ENCODE peak calls at places on chromosomes 6 and 20, in four cellular contexts. X is heart left ventricle, I is endothelial cell of umbilical vein, F is fibroblast of lung. P is an unnamed sample. For H3K4me1, the result is how much of the 10 kb centered on the place peaks cover.

GRCh38 chr6:125077453-125077852 is 76.1 kb upstream of the TPD52L1 start:
- DNase-seq in I (no peak), X (no peak), F (peak), P (no peak)

GRCh38 chr6:27940766-27941165 is 16.3 kb upstream of the OR2B6 start:
- DNase-seq in X (no peak), F (no peak), I (no peak), P (no peak)

GRCh38 chr20:4022386-4023350 is 7.3 kb upstream of the RNF24 start:
- DNase-seq in X (no peak), F (no peak), I (no peak), P (no peak)

GRCh38 chr6:108588586-108588985 is 27.9 kb downstream of the FOXO3 start:
- DNase-seq in I (peak), X (peak), F (peak), P (no peak)

GRCh38 chr6:16800942-16801341 is 39.7 kb upstream of the ATXN1 start:
- DNase-seq in F (peak), I (no peak), X (peak), P (no peak)

GRCh38 chr20:19024296-19025035 is 188.0 kb upstream of the SLC24A3 start:
- DNase-seq in I (no peak), X (no peak), F (no peak), P (no peak)

GRCh38 chr6:139479433-139480222 is 105.2 kb upstream of the CITED2 start:
- DNase-seq in I (no peak), F (no peak), X (no peak), P (no peak)

GRCh38 chr6:81613606-81614005 is 138.9 kb downstream of the TENT5A start:
- DNase-seq in I (peak), X (no peak), F (peak), P (no peak)

GRCh38 chr6:26195924-26196845 is 109.0 kb downstream of the HFE start:
- DNase-seq in X (no peak), I (peak), F (no peak), P (no peak)

GRCh38 chr6:30883743-30884520 is at the start of gene DDR1:
- DNase-seq in F (peak), I (no peak), X (peak), P (peak)

GRCh38 chr20:35085477-35086225 is 7.0 kb downstream of the TRPC4AP start:
- DNase-seq in X (no peak), F (no peak), I (no peak), P (no peak)

GRCh38 chr6:2432258-2432657 is 186.9 kb upstream of the GMDS start:
- DNase-seq in F (peak), I (no peak), X (no peak), P (no peak)

GRCh38 chr6:109241199-109241598 is 141.1 kb downstream of the CD164 start:
- DNase-seq in X (no peak), I (no peak), F (peak), P (no peak)

GRCh38 chr6:99185525-99185924 is 163.9 kb downstream of the FAXC start:
- DNase-seq in I (no peak), X (no peak), F (no peak), P (no peak)

GRCh38 chr6:16055852-16056251 is 73.0 kb upstream of the MYLIP start:
- DNase-seq in F (no peak), I (no peak), X (no peak), P (no peak)

GRCh38 chr6:5191722-5192121 is 69.0 kb downstream of the LYRM4 start:
- DNase-seq in F (no peak), I (no peak), X (no peak), P (no peak)

GRCh38 chr6:95923518-95923917 is 92.3 kb upstream of the FUT9 start:
- DNase-seq in X (no peak), I (no peak), F (no peak), P (no peak)

GRCh38 chr6:31158863-31159855 is 770 bp downstream of the TCF19 start:
- DNase-seq in F (peak), I (no peak), X (no peak), P (no peak)

GRCh38 chr6:111625511-111626331 is 20.0 kb upstream of the TRAF3IP2 start:
- DNase-seq in F (peak), I (peak), X (peak), P (peak)

GRCh38 chr6:111625099-111625416 is 19.4 kb upstream of the TRAF3IP2 start:
- DNase-seq in X (no peak), F (no peak), I (no peak), P (no peak)

GRCh38 chr6:111624391-111625098 is 18.9 kb upstream of the TRAF3IP2 start:
- DNase-seq in X (no peak), F (no peak), I (no peak), P (no peak)

GRCh38 chr6:111628117-111628866 is 22.6 kb upstream of the TRAF3IP2 start:
- DNase-seq in F (no peak), X (no peak), I (no peak), P (no peak)

GRCh38 chr6:111626446-111626845 is 20.8 kb upstream of the TRAF3IP2 start:
- DNase-seq in F (no peak), X (no peak), I (no peak), P (no peak)
- H3K4me1 ChIP-seq in F (under half), X (under half), I (under half), P (under half)

GRCh38 chr6:132495604-132496079 is 17.3 kb downstream of the STX7 start:
- DNase-seq in F (no peak), I (no peak), X (no peak), P (no peak)

GRCh38 chr6:132491303-132491702 is 21.6 kb downstream of the STX7 start:
- DNase-seq in I (peak), F (peak), X (peak), P (no peak)

GRCh38 chr6:132491881-132492280 is 21.0 kb downstream of the STX7 start:
- DNase-seq in X (no peak), I (no peak), F (no peak), P (no peak)

GRCh38 chr6:132496519-132497180 is 16.3 kb downstream of the STX7 start:
- DNase-seq in F (no peak), I (no peak), X (no peak), P (no peak)

GRCh38 chr6:132494954-132495353 is 18.0 kb downstream of the STX7 start:
- DNase-seq in X (no peak), I (no peak), F (no peak), P (no peak)
- H3K27ac ChIP-seq in X (no peak), I (no peak), F (no peak), P (no peak)

GRCh38 chr6:52495859-52496396 is 75.8 kb downstream of the EFHC1 start:
- DNase-seq in I (no peak), X (no peak), F (no peak), P (no peak)

GRCh38 chr6:52498538-52499017 is 78.3 kb downstream of the TRAM2 start:
- DNase-seq in I (no peak), X (no peak), F (no peak), P (no peak)

GRCh38 chr6:52494298-52495072 is 74.3 kb downstream of the EFHC1 start:
- DNase-seq in I (no peak), X (no peak), F (no peak), P (no peak)

GRCh38 chr6:52497652-52498408 is 77.7 kb downstream of the EFHC1 start:
- DNase-seq in I (no peak), F (peak), X (peak), P (no peak)

DNA sequence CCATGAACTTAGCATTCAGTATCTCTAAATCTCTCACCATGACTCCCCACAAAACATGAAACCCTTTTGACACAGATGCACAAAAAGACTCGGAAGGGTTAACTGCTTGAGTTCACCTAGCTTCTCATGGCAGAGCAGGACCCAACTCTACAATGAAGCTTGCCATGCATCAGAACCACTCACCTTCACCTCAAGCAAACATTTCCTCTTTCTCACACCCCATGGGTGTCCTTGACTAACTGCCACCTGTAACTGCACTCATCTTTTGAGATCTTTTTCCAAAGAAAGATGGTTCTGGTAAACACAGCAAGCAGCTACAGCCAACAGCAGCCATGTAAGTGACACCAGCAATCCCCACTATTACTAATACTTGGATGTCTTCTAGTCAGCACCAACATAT is 76.5 kb downstream of the EFHC1 start:
- DNase-seq in X (no peak), F (no peak), I (no peak), P (no peak)
- TF ChIP-seq CTCF in X (no peak), F (no peak), I (no peak), P (no peak)

DNA sequence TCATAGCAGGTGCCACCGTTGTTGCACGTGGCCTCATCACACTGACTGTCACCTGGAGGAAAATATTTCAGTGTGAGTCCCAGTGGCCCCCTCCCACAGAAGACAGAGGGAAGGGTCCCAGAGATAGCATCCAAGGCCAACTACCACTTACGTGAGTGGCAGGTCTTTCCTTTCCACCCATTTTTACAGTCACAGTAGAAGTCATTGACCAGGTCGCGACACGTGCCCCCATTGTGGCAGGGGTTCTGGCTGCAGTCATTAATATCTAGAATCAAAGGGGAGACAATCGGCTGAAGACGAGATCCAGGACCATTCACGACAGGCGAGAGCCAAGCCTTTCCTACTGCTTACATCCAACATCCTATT is 28.6 kb downstream of the JAG1 start:
- DNase-seq in X (no peak), I (no peak), F (no peak), P (no peak)
- H3K4me1 ChIP-seq in X (under half), I (under half), F (under half), P (under half)

GRCh38 chr6:47489995-47490394 is 12.4 kb downstream of the CD2AP start:
- DNase-seq in I (no peak), F (no peak), X (no peak), P (no peak)
- H3K27ac ChIP-seq in I (no peak), F (no peak), X (no peak), P (no peak)

GRCh38 chr20:54199721-54200176 is 8.1 kb upstream of the PFDN4 start:
- DNase-seq in I (peak), X (peak), F (peak), P (peak)

GRCh38 chr20:54195483-54196472 is 12.1 kb upstream of the PFDN4 start:
- DNase-seq in F (no peak), X (no peak), I (no peak), P (no peak)

GRCh38 chr20:54199283-54199682 is 8.6 kb upstream of the PFDN4 start:
- DNase-seq in I (no peak), F (no peak), X (no peak), P (no peak)

GRCh38 chr20:54200487-54201267 is 7.2 kb upstream of the PFDN4 start:
- DNase-seq in X (no peak), F (no peak), I (no peak), P (no peak)

DNA sequence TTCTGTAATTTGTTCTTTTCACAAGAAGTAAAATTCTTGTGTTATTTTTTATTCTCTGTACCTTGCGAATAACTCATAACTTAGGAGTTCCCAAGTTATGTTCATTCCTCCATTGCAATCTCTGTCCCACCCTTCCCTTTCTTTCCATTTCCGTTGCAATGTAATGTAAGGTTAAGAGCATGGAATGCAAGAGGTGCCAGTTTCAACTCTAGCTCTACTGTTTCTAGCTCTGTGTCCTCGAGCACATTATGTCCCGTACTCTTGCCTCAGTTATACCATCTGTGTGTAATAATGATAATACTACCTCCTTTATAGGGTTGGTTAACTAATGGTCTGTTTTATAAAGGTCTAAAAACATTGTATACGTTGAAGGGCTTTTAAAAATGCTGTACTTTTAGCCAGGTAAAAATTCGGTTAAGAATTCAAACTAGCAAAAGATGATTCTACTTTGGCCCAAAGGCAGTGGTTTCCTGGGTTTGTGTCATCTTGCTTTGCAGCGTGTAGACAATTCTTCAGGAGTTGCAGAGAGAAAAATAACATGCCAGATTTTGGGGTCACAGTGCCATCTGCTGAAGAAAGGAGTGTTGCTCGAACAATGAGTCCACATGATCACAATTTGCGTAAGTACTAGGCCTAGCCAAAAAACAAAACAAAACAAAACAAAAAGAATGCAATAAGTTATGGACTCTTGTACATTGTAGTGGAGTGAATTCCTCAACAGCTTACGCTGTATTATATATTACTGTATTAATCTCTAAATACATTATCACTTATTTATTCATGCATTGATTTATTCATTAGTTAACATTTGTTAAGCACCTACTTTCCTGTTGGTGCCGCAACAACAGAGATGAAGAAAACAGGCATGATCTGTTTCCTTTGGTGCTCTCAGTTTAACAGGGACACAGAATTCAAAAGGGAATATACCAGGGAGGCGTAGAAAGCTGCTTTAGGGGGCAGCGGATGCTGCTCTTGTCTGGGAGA is 10.0 kb upstream of the PFDN4 start:
- DNase-seq in I (no peak), X (no peak), F (peak), P (no peak)
- TF ChIP-seq CTCF in I (no peak), X (no peak), F (peak), P (peak)

GRCh38 chr6:41072836-41073202 is at the start of gene NFYA:
- DNase-seq in F (no peak), I (peak), X (no peak), P (no peak)
- H3K4me1 ChIP-seq in F (under half), I (under half), X (under half), P (under half)

GRCh38 chr20:2108987-2109386 is 7.4 kb downstream of the STK35 start:
- DNase-seq in F (peak), X (no peak), I (no peak), P (no peak)
- H3K27ac ChIP-seq in F (peak), X (peak), I (no peak), P (no peak)

DNA sequence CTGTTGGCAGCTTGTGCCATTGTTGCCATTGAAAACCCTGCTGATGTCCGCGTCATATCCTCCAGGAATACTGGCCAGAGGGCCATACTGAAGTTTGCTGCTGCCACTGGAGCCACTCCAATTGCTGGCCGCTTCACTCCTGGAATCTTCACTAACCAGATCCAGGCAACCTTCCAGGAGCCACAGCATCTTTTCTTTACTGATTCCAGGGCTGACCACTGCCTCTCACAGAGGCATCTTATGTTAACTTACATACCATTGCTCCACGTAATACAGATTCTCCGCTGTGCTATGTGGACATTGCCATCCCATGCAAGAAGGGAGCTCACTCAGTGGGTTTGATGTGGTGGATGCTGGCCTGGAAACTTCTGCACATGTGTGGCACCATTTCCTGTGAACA is 221.8 kb upstream of the FAM83B start:
- DNase-seq in I (no peak), F (peak), X (no peak), P (no peak)
- TF ChIP-seq CTCF in I (no peak), F (no peak), X (no peak), P (no peak)

DNA sequence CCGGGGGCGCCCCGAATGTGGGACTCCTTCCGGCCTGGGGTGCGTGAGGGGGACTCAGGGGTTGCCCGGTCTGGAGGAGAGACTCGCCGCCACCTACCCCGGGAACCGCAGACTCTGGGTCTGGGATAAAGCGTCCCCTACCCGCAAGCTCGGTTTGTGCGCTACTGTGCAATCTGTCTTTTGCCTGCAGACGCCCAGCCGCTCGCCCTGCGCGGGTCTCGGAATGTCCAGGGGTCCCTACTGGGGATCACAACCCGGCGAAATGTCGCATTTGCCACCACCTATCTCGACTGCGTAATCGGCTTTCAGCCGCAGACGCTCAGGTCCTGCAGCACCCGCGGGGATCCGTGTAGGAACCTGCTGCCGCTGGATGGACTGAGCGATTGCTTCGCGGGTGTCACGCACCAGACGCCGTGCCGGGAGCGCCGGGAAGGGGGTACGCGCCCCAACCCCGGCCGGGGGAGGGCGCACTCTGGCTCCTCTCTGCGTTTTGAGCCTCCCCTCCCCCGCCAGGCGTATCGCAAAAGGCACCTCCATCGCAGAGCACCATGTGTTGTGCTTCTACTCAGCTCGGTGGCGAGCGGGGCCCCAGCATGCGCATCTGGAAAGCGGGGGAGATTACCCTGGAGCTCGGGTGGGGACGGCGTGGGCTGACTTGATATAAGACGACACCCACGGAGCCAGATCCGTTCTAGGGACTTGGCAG is 824 bp upstream of the PTPRA start:
- DNase-seq in I (peak), F (peak), X (peak), P (peak)
- H3K4me1 ChIP-seq in I (under half), F (under half), X (under half), P (under half)

P was measured in right lobe of liver.